ENCODE peak calls at places on chromosomes 16 and 17, in ten cellular contexts. D is spleen, H is lung, F is stomach, K is breast epithelium, J is psoas muscle, O is adrenal gland, W is cardiac muscle cell, Z is right lobe of liver, X is endodermal cell. T is an unnamed sample.

GRCh38 chr16:75908718-75909117 is 182.4 kb upstream of the CPHXL start:
- DNase-seq in D (no peak), H (no peak), F (no peak), K (no peak), J (no peak), O (no peak), W (no peak), Z (no peak), X (no peak), T (no peak)

GRCh38 chr17:33469911-33470310 is 176.8 kb upstream of the ASIC2 start:
- DNase-seq in D (no peak), H (no peak), F (no peak), K (no peak), J (no peak), O (peak; percentile 37), W (peak; percentile 81), Z (no peak), X (no peak), T (no peak)

GRCh38 chr17:36066365-36066945 is 2.4 kb downstream of the CCL18 start:
- DNase-seq in D (no peak), H (no peak), F (no peak), K (no peak), J (no peak), O (no peak), W (no peak), Z (no peak), X (no peak), T (no peak)

GRCh38 chr17:43771463-43771862 is 7.3 kb downstream of the DUSP3 start:
- DNase-seq in D (peak; percentile 59), H (no peak), F (no peak), K (no peak), J (no peak), O (no peak), W (no peak), Z (peak; percentile 89), X (no peak), T (peak; percentile 21)

GRCh38 chr16:28146536-28146935 is 65.2 kb downstream of the XPO6 start:
- DNase-seq in D (no peak), H (no peak), F (no peak), K (no peak), J (no peak), O (no peak), W (no peak), Z (no peak), X (peak; percentile 71), T (no peak)

GRCh38 chr17:31579265-31579664 is 187.8 kb downstream of the RAB11FIP4 start:
- DNase-seq in D (no peak), H (no peak), F (peak; percentile 40), K (peak; percentile 76), J (no peak), O (no peak), W (peak; percentile 57), Z (no peak), X (no peak), T (peak; percentile 57)

GRCh38 chr16:27698266-27698665 is 148.3 kb downstream of the KATNIP start:
- DNase-seq in D (peak; percentile 59), H (no peak), F (no peak), K (peak; percentile 25), J (no peak), O (no peak), W (no peak), Z (no peak), X (peak; percentile 96), T (no peak)

GRCh38 chr17:4033751-4034251 is 69.6 kb upstream of the ATP2A3 start:
- DNase-seq in D (no peak), H (no peak), F (no peak), K (no peak), J (no peak), O (no peak), W (no peak), Z (peak; percentile 77), X (no peak), T (no peak)

GRCh38 chr17:18920911-18921441 is 31.0 kb upstream of the SLC5A10 start:
- DNase-seq in D (no peak), H (no peak), F (no peak), K (no peak), J (no peak), O (no peak), W (peak; percentile 2), Z (no peak), X (no peak), T (no peak)

GRCh38 chr16:12163970-12164369 is 187.4 kb downstream of the SNX29 start:
- DNase-seq in D (peak; percentile 11), H (no peak), F (no peak), K (no peak), J (no peak), O (no peak), W (no peak), Z (no peak), X (no peak), T (no peak)

GRCh38 chr16:66254106-66254505 is 112.4 kb upstream of the CDH5 start:
- DNase-seq in D (no peak), H (no peak), F (no peak), K (no peak), J (peak; percentile 27), O (no peak), W (no peak), Z (no peak), X (no peak), T (no peak)

GRCh38 chr16:87333101-87333500 is 15.9 kb upstream of the C16orf95 start:
- DNase-seq in D (peak; percentile 58), H (no peak), F (no peak), K (no peak), J (peak; percentile 59), O (no peak), W (no peak), Z (no peak), X (no peak), T (no peak)

GRCh38 chr17:5587431-5588032 is 3.2 kb upstream of the NLRP1 start:
- DNase-seq in D (no peak), H (peak; percentile 44), F (no peak), K (no peak), J (no peak), O (peak; percentile 42), W (peak; percentile 87), Z (no peak), X (peak; percentile 76), T (no peak)

GRCh38 chr17:32998893-32999240 is 7.2 kb downstream of the SPACA3 start:
- DNase-seq in D (no peak), H (no peak), F (no peak), K (no peak), J (no peak), O (no peak), W (peak; percentile 40), Z (no peak), X (no peak), T (no peak)

GRCh38 chr17:46782250-46782953 is 36.1 kb downstream of the WNT3 start:
- DNase-seq in D (no peak), H (peak; percentile 44), F (peak; percentile 65), K (no peak), J (no peak), O (no peak), W (peak; percentile 30), Z (peak; percentile 67), X (peak; percentile 87), T (no peak)

GRCh38 chr16:88473666-88474534 is 20.8 kb downstream of the ZFPM1 start:
- DNase-seq in D (no peak), H (no peak), F (peak; percentile 89), K (no peak), J (no peak), O (peak; percentile 22), W (peak; percentile 93), Z (peak; percentile 90), X (no peak), T (peak; percentile 69)

GRCh38 chr16:54774768-54775167 is 155.9 kb upstream of the IRX5 start:
- DNase-seq in D (no peak), H (no peak), F (no peak), K (no peak), J (no peak), O (no peak), W (no peak), Z (no peak), X (no peak), T (no peak)

GRCh38 chr16:8959921-8960787 is 3.6 kb downstream of the USP7 start:
- DNase-seq in D (no peak), H (no peak), F (no peak), K (no peak), J (no peak), O (no peak), W (peak; percentile 34), Z (no peak), X (peak; percentile 56), T (no peak)
- H3K4me1 ChIP-seq in D (peaks cover 85% of the 10 kb centered on the region), H (peaks cover 58% of the 10 kb centered on the region), F (peaks cover 71% of the 10 kb centered on the region), K (peaks cover 50% of the 10 kb centered on the region), J (peaks cover 69% of the 10 kb centered on the region), O (peaks cover 42% of the 10 kb centered on the region), W (peaks cover 55% of the 10 kb centered on the region), Z (peaks cover 1% of the 10 kb centered on the region), X (peaks cover 12% of the 10 kb centered on the region), T (peaks cover 40% of the 10 kb centered on the region)

GRCh38 chr16:10992797-10993196 is 48.4 kb downstream of the CLEC16A start:
- DNase-seq in D (no peak), H (no peak), F (peak; percentile 43), K (no peak), J (no peak), O (peak; percentile 65), W (peak; percentile 67), Z (no peak), X (peak; percentile 79), T (no peak)
- H3K4me3 ChIP-seq in D (no peak overlapping the region), H (no peak overlapping the region), F (no peak overlapping the region), K (no peak overlapping the region), J (no peak overlapping the region), O (no peak overlapping the region), W (no peak overlapping the region), Z (no peak overlapping the region), X (no peak overlapping the region), T (no peak overlapping the region)

GRCh38 chr17:63279498-63280230 is 166.4 kb downstream of the CYB561 start:
- DNase-seq in D (no peak), H (no peak), F (no peak), K (no peak), J (no peak), O (no peak), W (peak; percentile 26), Z (no peak), X (no peak), T (no peak)
- H3K4me1 ChIP-seq in D (peaks cover 21% of the 10 kb centered on the region), H (peaks cover 2% of the 10 kb centered on the region), F (no peaks in the 10 kb centered on the region), K (no peaks in the 10 kb centered on the region), J (no peaks in the 10 kb centered on the region), O (no peaks in the 10 kb centered on the region), W (peaks cover 16% of the 10 kb centered on the region), Z (no peaks in the 10 kb centered on the region), X (no peaks in the 10 kb centered on the region), T (no peaks in the 10 kb centered on the region)

GRCh38 chr17:66540131-66540781 is 237.8 kb downstream of the PRKCA start:
- DNase-seq in D (no peak), H (no peak), F (no peak), K (no peak), J (no peak), O (peak; percentile 41), W (peak; percentile 89), Z (no peak), X (peak; percentile 77), T (peak; percentile 60)

GRCh38 chr17:66542183-66542966 is 240.0 kb downstream of the PRKCA start:
- DNase-seq in D (no peak), H (no peak), F (no peak), K (no peak), J (no peak), O (no peak), W (peak; percentile 89), Z (no peak), X (no peak), T (no peak)

GRCh38 chr17:66543526-66543925 is 241.1 kb downstream of the PRKCA start:
- DNase-seq in D (no peak), H (no peak), F (no peak), K (no peak), J (no peak), O (no peak), W (no peak), Z (no peak), X (no peak), T (no peak)

GRCh38 chr17:66541461-66542182 is 239.2 kb downstream of the PRKCA start:
- DNase-seq in D (no peak), H (no peak), F (no peak), K (no peak), J (no peak), O (no peak), W (peak; percentile 90), Z (no peak), X (no peak), T (peak; percentile 51)

GRCh38 chr17:66542967-66543525 is 240.6 kb downstream of the PRKCA start:
- DNase-seq in D (no peak), H (no peak), F (no peak), K (no peak), J (no peak), O (no peak), W (peak; percentile 72), Z (no peak), X (no peak), T (no peak)
- H3K4me3 ChIP-seq in D (no peak overlapping the region), H (no peak overlapping the region), F (no peak overlapping the region), K (no peak overlapping the region), J (no peak overlapping the region), O (no peak overlapping the region), W (no peak overlapping the region), Z (no peak overlapping the region), X (no peak overlapping the region), T (no peak overlapping the region)